ENCODE peak calls at places on chromosomes 13 and 19, in nine cellular contexts. One of them, this sample, is unnamed.

GRCh38 chr19:13507053-13507611 is 853 bp upstream of the CACNA1A start:
- DNase-seq in BE2C: no peak
- DNase-seq in left ventricle myocardium inferior: no peak
- DNase-seq in uterus: no peak
- DNase-seq in cardiac muscle cell: peak
- DNase-seq in LNCaP clone FGC: no peak
- DNase-seq in fibroblast of villous mesenchyme: no peak
- DNase-seq in foreskin fibroblast: peak
- DNase-seq in heart right ventricle: no peak
- DNase-seq in this sample: no peak

GRCh38 chr19:33234092-33234491 is 8.4 kb upstream of the SLC7A10 start:
- DNase-seq in BE2C: no peak
- DNase-seq in left ventricle myocardium inferior: no peak
- DNase-seq in uterus: no peak
- DNase-seq in cardiac muscle cell: no peak
- DNase-seq in LNCaP clone FGC: no peak
- DNase-seq in fibroblast of villous mesenchyme: no peak
- DNase-seq in foreskin fibroblast: no peak
- DNase-seq in heart right ventricle: no peak
- DNase-seq in this sample: no peak

GRCh38 chr19:6060600-6061391 is 49.5 kb downstream of the RFX2 start:
- DNase-seq in BE2C: peak
- DNase-seq in left ventricle myocardium inferior: no peak
- DNase-seq in uterus: no peak
- DNase-seq in cardiac muscle cell: no peak
- DNase-seq in LNCaP clone FGC: no peak
- DNase-seq in fibroblast of villous mesenchyme: peak
- DNase-seq in foreskin fibroblast: peak
- DNase-seq in heart right ventricle: no peak
- DNase-seq in this sample: no peak

GRCh38 chr13:65725001-65725400 is 1505.1 kb downstream of the PCDH9 start:
- DNase-seq in BE2C: no peak
- DNase-seq in left ventricle myocardium inferior: no peak
- DNase-seq in uterus: no peak
- DNase-seq in cardiac muscle cell: peak
- DNase-seq in LNCaP clone FGC: no peak
- DNase-seq in fibroblast of villous mesenchyme: no peak
- DNase-seq in foreskin fibroblast: peak
- DNase-seq in heart right ventricle: no peak
- DNase-seq in this sample: peak

GRCh38 chr13:48110132-48110868 is 15.4 kb upstream of the MED4 start:
- DNase-seq in BE2C: no peak
- DNase-seq in left ventricle myocardium inferior: no peak
- DNase-seq in uterus: no peak
- DNase-seq in cardiac muscle cell: no peak
- DNase-seq in LNCaP clone FGC: no peak
- DNase-seq in fibroblast of villous mesenchyme: peak
- DNase-seq in foreskin fibroblast: no peak
- DNase-seq in heart right ventricle: no peak
- DNase-seq in this sample: peak

GRCh38 chr13:74062933-74063332 is 71.3 kb downstream of the KLF12 start:
- DNase-seq in BE2C: no peak
- DNase-seq in left ventricle myocardium inferior: peak
- DNase-seq in uterus: peak
- DNase-seq in cardiac muscle cell: peak
- DNase-seq in LNCaP clone FGC: no peak
- DNase-seq in fibroblast of villous mesenchyme: peak
- DNase-seq in foreskin fibroblast: peak
- DNase-seq in heart right ventricle: peak
- DNase-seq in this sample: peak

GRCh38 chr13:51240888-51241475 is 18.8 kb downstream of the FAM124A start:
- DNase-seq in BE2C: no peak
- DNase-seq in left ventricle myocardium inferior: no peak
- DNase-seq in uterus: no peak
- DNase-seq in cardiac muscle cell: no peak
- DNase-seq in LNCaP clone FGC: no peak
- DNase-seq in fibroblast of villous mesenchyme: peak
- DNase-seq in foreskin fibroblast: peak
- DNase-seq in heart right ventricle: no peak
- DNase-seq in this sample: no peak

GRCh38 chr19:17877696-17878095 is 6.0 kb downstream of the SLC5A5 start:
- DNase-seq in BE2C: no peak
- DNase-seq in left ventricle myocardium inferior: no peak
- DNase-seq in uterus: no peak
- DNase-seq in cardiac muscle cell: no peak
- DNase-seq in LNCaP clone FGC: no peak
- DNase-seq in fibroblast of villous mesenchyme: no peak
- DNase-seq in foreskin fibroblast: no peak
- DNase-seq in heart right ventricle: no peak
- DNase-seq in this sample: no peak

GRCh38 chr19:41734585-41734984 is 20.7 kb upstream of the CEACAM6 start:
- DNase-seq in BE2C: no peak
- DNase-seq in left ventricle myocardium inferior: no peak
- DNase-seq in uterus: no peak
- DNase-seq in cardiac muscle cell: no peak
- DNase-seq in LNCaP clone FGC: no peak
- DNase-seq in fibroblast of villous mesenchyme: no peak
- DNase-seq in foreskin fibroblast: no peak
- DNase-seq in heart right ventricle: no peak
- DNase-seq in this sample: no peak

GRCh38 chr19:42316223-42317211 is 3.4 kb downstream of the TMEM145 start:
- DNase-seq in BE2C: peak
- DNase-seq in left ventricle myocardium inferior: no peak
- DNase-seq in uterus: no peak
- DNase-seq in cardiac muscle cell: no peak
- DNase-seq in LNCaP clone FGC: no peak
- DNase-seq in fibroblast of villous mesenchyme: no peak
- DNase-seq in foreskin fibroblast: peak
- DNase-seq in heart right ventricle: no peak
- DNase-seq in this sample: peak

GRCh38 chr19:42121666-42122069 is 10.6 kb downstream of the POU2F2 start:
- DNase-seq in BE2C: no peak
- DNase-seq in left ventricle myocardium inferior: peak
- DNase-seq in uterus: peak
- DNase-seq in cardiac muscle cell: no peak
- DNase-seq in LNCaP clone FGC: no peak
- DNase-seq in fibroblast of villous mesenchyme: peak
- DNase-seq in foreskin fibroblast: peak
- DNase-seq in heart right ventricle: peak
- DNase-seq in this sample: peak

GRCh38 chr19:13817615-13818371 is 22.6 kb downstream of the ZSWIM4 start:
- DNase-seq in BE2C: no peak
- DNase-seq in left ventricle myocardium inferior: no peak
- DNase-seq in uterus: no peak
- DNase-seq in cardiac muscle cell: peak
- DNase-seq in LNCaP clone FGC: no peak
- DNase-seq in fibroblast of villous mesenchyme: no peak
- DNase-seq in foreskin fibroblast: no peak
- DNase-seq in heart right ventricle: no peak
- DNase-seq in this sample: no peak

GRCh38 chr13:108313382-108313781 is 43.9 kb downstream of the TNFSF13B start:
- DNase-seq in BE2C: no peak
- DNase-seq in left ventricle myocardium inferior: no peak
- DNase-seq in uterus: no peak
- DNase-seq in cardiac muscle cell: no peak
- DNase-seq in LNCaP clone FGC: no peak
- DNase-seq in fibroblast of villous mesenchyme: no peak
- DNase-seq in foreskin fibroblast: no peak
- DNase-seq in heart right ventricle: no peak
- DNase-seq in this sample: no peak

GRCh38 chr13:35854286-35854685 is 276.9 kb downstream of the DCLK1 start:
- DNase-seq in BE2C: no peak
- DNase-seq in left ventricle myocardium inferior: no peak
- DNase-seq in uterus: no peak
- DNase-seq in cardiac muscle cell: no peak
- DNase-seq in LNCaP clone FGC: no peak
- DNase-seq in fibroblast of villous mesenchyme: no peak
- DNase-seq in foreskin fibroblast: no peak
- DNase-seq in heart right ventricle: no peak
- DNase-seq in this sample: no peak

GRCh38 chr13:66312312-66313087 is 917.6 kb downstream of the PCDH9 start:
- DNase-seq in BE2C: no peak
- DNase-seq in left ventricle myocardium inferior: no peak
- DNase-seq in uterus: no peak
- DNase-seq in cardiac muscle cell: no peak
- DNase-seq in LNCaP clone FGC: peak
- DNase-seq in fibroblast of villous mesenchyme: peak
- DNase-seq in foreskin fibroblast: peak
- DNase-seq in heart right ventricle: no peak
- DNase-seq in this sample: peak

GRCh38 chr19:40445006-40445312 is 824 bp upstream of the SERTAD3 start:
- DNase-seq in BE2C: no peak
- DNase-seq in left ventricle myocardium inferior: no peak
- DNase-seq in uterus: no peak
- DNase-seq in cardiac muscle cell: no peak
- DNase-seq in LNCaP clone FGC: no peak
- DNase-seq in fibroblast of villous mesenchyme: no peak
- DNase-seq in foreskin fibroblast: no peak
- DNase-seq in heart right ventricle: no peak
- DNase-seq in this sample: no peak

GRCh38 chr13:30616927-30617314 is 799 bp upstream of the USPL1 start:
- DNase-seq in BE2C: peak
- DNase-seq in left ventricle myocardium inferior: peak
- DNase-seq in uterus: peak
- DNase-seq in cardiac muscle cell: peak
- DNase-seq in LNCaP clone FGC: peak
- DNase-seq in fibroblast of villous mesenchyme: peak
- DNase-seq in foreskin fibroblast: peak
- DNase-seq in heart right ventricle: no peak
- DNase-seq in this sample: peak
- H3K4me3 ChIP-seq in BE2C: peak
- H3K4me3 ChIP-seq in left ventricle myocardium inferior: peak
- H3K4me3 ChIP-seq in uterus: peak
- H3K4me3 ChIP-seq in cardiac muscle cell: peak
- H3K4me3 ChIP-seq in LNCaP clone FGC: peak
- H3K4me3 ChIP-seq in fibroblast of villous mesenchyme: peak
- H3K4me3 ChIP-seq in foreskin fibroblast: peak
- H3K4me3 ChIP-seq in heart right ventricle: peak
- H3K4me3 ChIP-seq in this sample: peak

GRCh38 chr19:39307822-39308530 is 11.8 kb downstream of the IFNL1 start:
- DNase-seq in BE2C: no peak
- DNase-seq in left ventricle myocardium inferior: no peak
- DNase-seq in uterus: no peak
- DNase-seq in cardiac muscle cell: no peak
- DNase-seq in LNCaP clone FGC: no peak
- DNase-seq in fibroblast of villous mesenchyme: no peak
- DNase-seq in foreskin fibroblast: no peak
- DNase-seq in heart right ventricle: no peak
- DNase-seq in this sample: no peak
- TF ChIP-seq CTCF in BE2C: no peak
- TF ChIP-seq CTCF in left ventricle myocardium inferior: no peak
- TF ChIP-seq CTCF in uterus: no peak
- TF ChIP-seq CTCF in cardiac muscle cell: no peak
- TF ChIP-seq CTCF in LNCaP clone FGC: no peak
- TF ChIP-seq CTCF in fibroblast of villous mesenchyme: no peak
- TF ChIP-seq CTCF in foreskin fibroblast: no peak
- TF ChIP-seq CTCF in heart right ventricle: no peak
- TF ChIP-seq CTCF in this sample: no peak

GRCh38 chr19:4304509-4305252 is at the start of gene FSD1:
- DNase-seq in BE2C: peak
- DNase-seq in left ventricle myocardium inferior: no peak
- DNase-seq in uterus: no peak
- DNase-seq in cardiac muscle cell: peak
- DNase-seq in LNCaP clone FGC: no peak
- DNase-seq in fibroblast of villous mesenchyme: no peak
- DNase-seq in foreskin fibroblast: peak
- DNase-seq in heart right ventricle: peak
- DNase-seq in this sample: peak
- H3K4me3 ChIP-seq in BE2C: peak
- H3K4me3 ChIP-seq in left ventricle myocardium inferior: peak
- H3K4me3 ChIP-seq in uterus: no peak
- H3K4me3 ChIP-seq in cardiac muscle cell: peak
- H3K4me3 ChIP-seq in LNCaP clone FGC: no peak
- H3K4me3 ChIP-seq in fibroblast of villous mesenchyme: peak
- H3K4me3 ChIP-seq in foreskin fibroblast: peak
- H3K4me3 ChIP-seq in heart right ventricle: peak
- H3K4me3 ChIP-seq in this sample: peak

GRCh38 chr19:58367698-58368454 is 5.3 kb upstream of the ZNF497 start:
- DNase-seq in BE2C: no peak
- DNase-seq in left ventricle myocardium inferior: no peak
- DNase-seq in uterus: no peak
- DNase-seq in cardiac muscle cell: no peak
- DNase-seq in LNCaP clone FGC: no peak
- DNase-seq in fibroblast of villous mesenchyme: no peak
- DNase-seq in foreskin fibroblast: no peak
- DNase-seq in heart right ventricle: no peak
- DNase-seq in this sample: no peak

GRCh38 chr19:58366576-58367430 is 4.3 kb upstream of the ZNF497 start:
- DNase-seq in BE2C: no peak
- DNase-seq in left ventricle myocardium inferior: no peak
- DNase-seq in uterus: no peak
- DNase-seq in cardiac muscle cell: no peak
- DNase-seq in LNCaP clone FGC: no peak
- DNase-seq in fibroblast of villous mesenchyme: no peak
- DNase-seq in foreskin fibroblast: no peak
- DNase-seq in heart right ventricle: no peak
- DNase-seq in this sample: no peak

GRCh38 chr19:58374200-58374599 is 6.6 kb downstream of the ZNF837 start:
- DNase-seq in BE2C: no peak
- DNase-seq in left ventricle myocardium inferior: no peak
- DNase-seq in uterus: no peak
- DNase-seq in cardiac muscle cell: no peak
- DNase-seq in LNCaP clone FGC: no peak
- DNase-seq in fibroblast of villous mesenchyme: peak
- DNase-seq in foreskin fibroblast: peak
- DNase-seq in heart right ventricle: no peak
- DNase-seq in this sample: peak

GRCh38 chr19:58368561-58369360 is 6.2 kb upstream of the ZNF497 start:
- DNase-seq in BE2C: no peak
- DNase-seq in left ventricle myocardium inferior: no peak
- DNase-seq in uterus: no peak
- DNase-seq in cardiac muscle cell: no peak
- DNase-seq in LNCaP clone FGC: no peak
- DNase-seq in fibroblast of villous mesenchyme: no peak
- DNase-seq in foreskin fibroblast: no peak
- DNase-seq in heart right ventricle: no peak
- DNase-seq in this sample: no peak

DNA sequence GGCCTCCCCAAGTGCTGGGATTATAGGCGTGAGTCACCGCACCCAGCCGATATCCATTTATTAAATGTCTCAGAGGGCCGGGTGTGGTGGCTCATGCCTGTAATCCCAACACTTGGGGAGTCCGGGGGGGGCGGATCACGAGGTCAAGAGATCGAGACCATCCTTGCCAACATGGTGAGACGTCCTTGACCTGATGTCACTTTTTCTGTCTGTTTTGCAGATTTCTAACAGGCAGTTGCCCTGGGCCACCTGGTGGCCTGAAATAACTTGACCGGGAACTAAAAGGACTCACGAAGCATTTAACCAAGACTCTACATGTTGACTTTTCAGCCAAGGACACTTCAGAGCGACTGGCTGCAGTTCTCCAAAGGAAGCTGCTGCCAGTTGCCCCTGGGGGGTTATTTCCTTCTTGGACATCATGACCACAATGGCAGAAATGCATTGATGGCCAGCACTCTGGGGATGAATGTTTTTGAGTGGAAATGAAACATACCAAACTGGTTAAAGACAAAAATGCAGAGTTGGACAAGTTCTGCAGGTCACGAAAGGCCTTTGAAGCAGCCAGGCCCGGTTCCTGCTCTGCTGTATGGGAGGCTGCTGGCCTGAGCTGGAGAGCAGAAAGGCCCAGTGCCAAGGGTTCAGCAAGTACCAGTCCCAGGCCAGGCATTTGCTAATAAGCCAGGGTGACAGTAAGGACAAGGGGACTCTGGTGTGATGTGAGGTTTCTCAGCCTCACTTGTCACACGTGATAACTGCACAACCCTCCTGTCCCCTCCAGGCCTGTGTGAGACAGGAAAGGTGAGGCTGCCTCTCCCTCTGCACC is 8.3 kb downstream of the ZNF837 start:
- DNase-seq in BE2C: no peak
- DNase-seq in left ventricle myocardium inferior: peak
- DNase-seq in uterus: no peak
- DNase-seq in cardiac muscle cell: no peak
- DNase-seq in LNCaP clone FGC: no peak
- DNase-seq in fibroblast of villous mesenchyme: no peak
- DNase-seq in foreskin fibroblast: peak
- DNase-seq in heart right ventricle: no peak
- DNase-seq in this sample: no peak
- TF ChIP-seq CTCF in BE2C: no peak
- TF ChIP-seq CTCF in left ventricle myocardium inferior: peak
- TF ChIP-seq CTCF in uterus: no peak
- TF ChIP-seq CTCF in cardiac muscle cell: peak
- TF ChIP-seq CTCF in LNCaP clone FGC: peak
- TF ChIP-seq CTCF in fibroblast of villous mesenchyme: peak
- TF ChIP-seq CTCF in foreskin fibroblast: peak
- TF ChIP-seq CTCF in heart right ventricle: no peak
- TF ChIP-seq CTCF in this sample: peak